ENCODE peak calls at places on chromosome 17, in nine cellular contexts. One of them, this sample, is unnamed.

GRCh38 chr17:64061157-64061898 is 40.9 kb upstream of the ICAM2 start:
- DNase-seq in right cardiac atrium: no peak
- DNase-seq in HAP-1: no peak
- DNase-seq in brain microvascular endothelial cell: no peak
- DNase-seq in stimulated activated CD4-positive, alpha-beta T cell treated with anti-CD3 and anti-CD28 coated beads, TNF-alpha, amount 100 ng/mL, for 4 hours: no peak
- DNase-seq in head of caudate nucleus: no peak
- DNase-seq in AG08395: no peak
- DNase-seq in naive thymus-derived CD8-positive, alpha-beta T cell: no peak
- DNase-seq in COR-L47: no peak
- DNase-seq in this sample: no peak

GRCh38 chr17:4806770-4807533 is at the start of gene PLD2:
- DNase-seq in right cardiac atrium: peak
- DNase-seq in HAP-1: peak
- DNase-seq in brain microvascular endothelial cell: peak
- DNase-seq in stimulated activated CD4-positive, alpha-beta T cell treated with anti-CD3 and anti-CD28 coated beads, TNF-alpha, amount 100 ng/mL, for 4 hours: peak
- DNase-seq in head of caudate nucleus: peak
- DNase-seq in AG08395: peak
- DNase-seq in naive thymus-derived CD8-positive, alpha-beta T cell: peak
- DNase-seq in COR-L47: peak
- DNase-seq in this sample: peak

GRCh38 chr17:28643979-28644781 is 778 bp downstream of the BLTP2 start:
- DNase-seq in right cardiac atrium: peak
- DNase-seq in HAP-1: peak
- DNase-seq in brain microvascular endothelial cell: peak
- DNase-seq in stimulated activated CD4-positive, alpha-beta T cell treated with anti-CD3 and anti-CD28 coated beads, TNF-alpha, amount 100 ng/mL, for 4 hours: no peak
- DNase-seq in head of caudate nucleus: peak
- DNase-seq in AG08395: peak
- DNase-seq in naive thymus-derived CD8-positive, alpha-beta T cell: no peak
- DNase-seq in COR-L47: peak
- DNase-seq in this sample: peak

GRCh38 chr17:41835800-41836549 is at the start of gene NT5C3B:
- DNase-seq in right cardiac atrium: peak
- DNase-seq in HAP-1: peak
- DNase-seq in brain microvascular endothelial cell: no peak
- DNase-seq in stimulated activated CD4-positive, alpha-beta T cell treated with anti-CD3 and anti-CD28 coated beads, TNF-alpha, amount 100 ng/mL, for 4 hours: peak
- DNase-seq in head of caudate nucleus: peak
- DNase-seq in AG08395: peak
- DNase-seq in naive thymus-derived CD8-positive, alpha-beta T cell: peak
- DNase-seq in COR-L47: no peak
- DNase-seq in this sample: peak

GRCh38 chr17:76670020-76670707 is 26.6 kb upstream of the ST6GALNAC1 start:
- DNase-seq in right cardiac atrium: peak
- DNase-seq in HAP-1: no peak
- DNase-seq in brain microvascular endothelial cell: no peak
- DNase-seq in stimulated activated CD4-positive, alpha-beta T cell treated with anti-CD3 and anti-CD28 coated beads, TNF-alpha, amount 100 ng/mL, for 4 hours: no peak
- DNase-seq in head of caudate nucleus: no peak
- DNase-seq in AG08395: no peak
- DNase-seq in naive thymus-derived CD8-positive, alpha-beta T cell: no peak
- DNase-seq in COR-L47: no peak
- DNase-seq in this sample: no peak

GRCh38 chr17:61302911-61303310 is 96.7 kb upstream of the TBX2 start:
- DNase-seq in right cardiac atrium: no peak
- DNase-seq in HAP-1: no peak
- DNase-seq in brain microvascular endothelial cell: no peak
- DNase-seq in stimulated activated CD4-positive, alpha-beta T cell treated with anti-CD3 and anti-CD28 coated beads, TNF-alpha, amount 100 ng/mL, for 4 hours: no peak
- DNase-seq in head of caudate nucleus: no peak
- DNase-seq in AG08395: no peak
- DNase-seq in naive thymus-derived CD8-positive, alpha-beta T cell: no peak
- DNase-seq in COR-L47: no peak
- DNase-seq in this sample: no peak

GRCh38 chr17:7315570-7316243 is 547 bp upstream of the GPS2 start:
- DNase-seq in right cardiac atrium: peak
- DNase-seq in HAP-1: no peak
- DNase-seq in brain microvascular endothelial cell: no peak
- DNase-seq in stimulated activated CD4-positive, alpha-beta T cell treated with anti-CD3 and anti-CD28 coated beads, TNF-alpha, amount 100 ng/mL, for 4 hours: no peak
- DNase-seq in head of caudate nucleus: peak
- DNase-seq in AG08395: no peak
- DNase-seq in naive thymus-derived CD8-positive, alpha-beta T cell: no peak
- DNase-seq in COR-L47: no peak
- DNase-seq in this sample: no peak

GRCh38 chr17:230371-230770 is 48.9 kb upstream of the DOC2B start:
- DNase-seq in right cardiac atrium: peak
- DNase-seq in HAP-1: no peak
- DNase-seq in brain microvascular endothelial cell: no peak
- DNase-seq in stimulated activated CD4-positive, alpha-beta T cell treated with anti-CD3 and anti-CD28 coated beads, TNF-alpha, amount 100 ng/mL, for 4 hours: no peak
- DNase-seq in head of caudate nucleus: no peak
- DNase-seq in AG08395: no peak
- DNase-seq in naive thymus-derived CD8-positive, alpha-beta T cell: no peak
- DNase-seq in COR-L47: no peak
- DNase-seq in this sample: no peak

GRCh38 chr17:39820541-39820940 is 43.6 kb downstream of the IKZF3 start:
- DNase-seq in right cardiac atrium: no peak
- DNase-seq in HAP-1: peak
- DNase-seq in brain microvascular endothelial cell: no peak
- DNase-seq in stimulated activated CD4-positive, alpha-beta T cell treated with anti-CD3 and anti-CD28 coated beads, TNF-alpha, amount 100 ng/mL, for 4 hours: no peak
- DNase-seq in head of caudate nucleus: no peak
- DNase-seq in AG08395: no peak
- DNase-seq in naive thymus-derived CD8-positive, alpha-beta T cell: no peak
- DNase-seq in COR-L47: no peak
- DNase-seq in this sample: peak

GRCh38 chr17:41009301-41009760 is 403 bp upstream of the KRTAP3-1 start:
- DNase-seq in right cardiac atrium: no peak
- DNase-seq in HAP-1: peak
- DNase-seq in brain microvascular endothelial cell: no peak
- DNase-seq in stimulated activated CD4-positive, alpha-beta T cell treated with anti-CD3 and anti-CD28 coated beads, TNF-alpha, amount 100 ng/mL, for 4 hours: no peak
- DNase-seq in head of caudate nucleus: no peak
- DNase-seq in AG08395: no peak
- DNase-seq in naive thymus-derived CD8-positive, alpha-beta T cell: no peak
- DNase-seq in COR-L47: no peak
- DNase-seq in this sample: no peak

GRCh38 chr17:74748279-74748528 is 224 bp upstream of the NHERF1 start:
- DNase-seq in right cardiac atrium: no peak
- DNase-seq in HAP-1: no peak
- DNase-seq in brain microvascular endothelial cell: no peak
- DNase-seq in stimulated activated CD4-positive, alpha-beta T cell treated with anti-CD3 and anti-CD28 coated beads, TNF-alpha, amount 100 ng/mL, for 4 hours: no peak
- DNase-seq in head of caudate nucleus: no peak
- DNase-seq in AG08395: no peak
- DNase-seq in naive thymus-derived CD8-positive, alpha-beta T cell: no peak
- DNase-seq in COR-L47: no peak
- DNase-seq in this sample: no peak

GRCh38 chr17:28228109-28228840 is 90.7 kb upstream of the TMEM97 start:
- DNase-seq in right cardiac atrium: no peak
- DNase-seq in HAP-1: no peak
- DNase-seq in brain microvascular endothelial cell: no peak
- DNase-seq in stimulated activated CD4-positive, alpha-beta T cell treated with anti-CD3 and anti-CD28 coated beads, TNF-alpha, amount 100 ng/mL, for 4 hours: no peak
- DNase-seq in head of caudate nucleus: no peak
- DNase-seq in AG08395: no peak
- DNase-seq in naive thymus-derived CD8-positive, alpha-beta T cell: no peak
- DNase-seq in COR-L47: no peak
- DNase-seq in this sample: peak

GRCh38 chr17:41486809-41487530 is 2.7 kb downstream of the KRT36 start:
- DNase-seq in right cardiac atrium: peak
- DNase-seq in HAP-1: peak
- DNase-seq in brain microvascular endothelial cell: no peak
- DNase-seq in stimulated activated CD4-positive, alpha-beta T cell treated with anti-CD3 and anti-CD28 coated beads, TNF-alpha, amount 100 ng/mL, for 4 hours: no peak
- DNase-seq in head of caudate nucleus: no peak
- DNase-seq in AG08395: no peak
- DNase-seq in naive thymus-derived CD8-positive, alpha-beta T cell: no peak
- DNase-seq in COR-L47: no peak
- DNase-seq in this sample: no peak